ENCODE peak calls at places on chromosomes 13 and 19, in five cellular contexts. J, C, I, T and M are unnamed samples.

GRCh38 chr13:26605845-26606244 is 48.4 kb downstream of the WASF3 start:
- DNase-seq in J (no peak), C (no peak), I (no peak), T (no peak), M (no peak)

GRCh38 chr13:41648314-41648935 is 191.1 kb downstream of the RGCC start:
- DNase-seq in J (no peak), C (no peak), I (peak), T (peak), M (no peak)

GRCh38 chr19:50226536-50226935 is 23.1 kb downstream of the MYH14 start:
- DNase-seq in J (no peak), C (no peak), I (no peak), T (no peak), M (no peak)

GRCh38 chr19:35741216-35741541 is 1.1 kb downstream of the IGFLR1 start:
- DNase-seq in J (no peak), C (no peak), I (no peak), T (no peak), M (no peak)

GRCh38 chr13:40668335-40668734 is 1.9 kb upstream of the FOXO1 start:
- DNase-seq in J (no peak), C (no peak), I (no peak), T (no peak), M (peak)

GRCh38 chr19:41223431-41224234 is 4.6 kb downstream of the AXL start:
- DNase-seq in J (no peak), C (peak), I (peak), T (peak), M (peak)

GRCh38 chr19:21748088-21748487 is 19.3 kb downstream of the ZNF100 start:
- DNase-seq in J (no peak), C (no peak), I (no peak), T (no peak), M (no peak)

GRCh38 chr19:10919352-10920287 is 8.8 kb downstream of the YIPF2 start:
- DNase-seq in J (no peak), C (no peak), I (no peak), T (no peak), M (no peak)

GRCh38 chr19:1304197-1304924 is 18.7 kb downstream of the EFNA2 start:
- DNase-seq in J (peak), C (no peak), I (no peak), T (no peak), M (no peak)

GRCh38 chr19:2053601-2054389 is 2.8 kb upstream of the MKNK2 start:
- DNase-seq in J (peak), C (no peak), I (no peak), T (peak), M (no peak)

GRCh38 chr13:60174113-60174512 is 10.4 kb upstream of the DIAPH3 start:
- DNase-seq in J (no peak), C (no peak), I (no peak), T (no peak), M (no peak)

GRCh38 chr13:82292334-82292733 is 1589.9 kb downstream of the SLITRK1 start:
- DNase-seq in J (no peak), C (no peak), I (no peak), T (no peak), M (no peak)

GRCh38 chr13:76516013-76516412 is 370.2 kb downstream of the KCTD12 start:
- DNase-seq in J (no peak), C (peak), I (no peak), T (peak), M (no peak)

GRCh38 chr19:33194527-33194883 is 375 bp downstream of the LRP3 start:
- DNase-seq in J (peak), C (no peak), I (no peak), T (no peak), M (peak)

GRCh38 chr13:100356889-100357288 is 231.7 kb downstream of the GGACT start:
- DNase-seq in J (no peak), C (no peak), I (no peak), T (peak), M (no peak)

GRCh38 chr19:2038284-2039081 is 12.6 kb downstream of the MKNK2 start:
- DNase-seq in J (peak), C (no peak), I (no peak), T (no peak), M (no peak)

GRCh38 chr19:7925171-7925837 is 631 bp downstream of the CTXN1 start:
- DNase-seq in J (peak), C (peak), I (peak), T (peak), M (peak)

GRCh38 chr19:18340990-18341868 is 831 bp downstream of the PGPEP1 start:
- DNase-seq in J (peak), C (no peak), I (no peak), T (peak), M (peak)

GRCh38 chr13:48731957-48732569 is 78.3 kb downstream of the CYSLTR2 start:
- DNase-seq in J (peak), C (no peak), I (peak), T (peak), M (peak)
- TF ChIP-seq CTCF in J (peak), C (peak), I (peak), T (peak), M (peak)

GRCh38 chr19:14112809-14113385 is 4.7 kb downstream of the PRKACA start:
- DNase-seq in J (peak), C (no peak), I (no peak), T (no peak), M (no peak)

GRCh38 chr19:14112051-14112808 is 5.3 kb downstream of the PRKACA start:
- DNase-seq in J (no peak), C (no peak), I (no peak), T (no peak), M (no peak)

GRCh38 chr19:14114439-14114838 is 3.1 kb downstream of the PRKACA start:
- DNase-seq in J (no peak), C (no peak), I (no peak), T (no peak), M (no peak)

GRCh38 chr19:14114854-14115253 is 2.7 kb downstream of the PRKACA start:
- DNase-seq in J (no peak), C (no peak), I (no peak), T (no peak), M (peak)

GRCh38 chr19:14113762-14114414 is 3.7 kb downstream of the PRKACA start:
- DNase-seq in J (no peak), C (no peak), I (peak), T (no peak), M (no peak)
- TF ChIP-seq CTCF in J (no peak), C (peak), I (peak), T (peak), M (peak)

DNA sequence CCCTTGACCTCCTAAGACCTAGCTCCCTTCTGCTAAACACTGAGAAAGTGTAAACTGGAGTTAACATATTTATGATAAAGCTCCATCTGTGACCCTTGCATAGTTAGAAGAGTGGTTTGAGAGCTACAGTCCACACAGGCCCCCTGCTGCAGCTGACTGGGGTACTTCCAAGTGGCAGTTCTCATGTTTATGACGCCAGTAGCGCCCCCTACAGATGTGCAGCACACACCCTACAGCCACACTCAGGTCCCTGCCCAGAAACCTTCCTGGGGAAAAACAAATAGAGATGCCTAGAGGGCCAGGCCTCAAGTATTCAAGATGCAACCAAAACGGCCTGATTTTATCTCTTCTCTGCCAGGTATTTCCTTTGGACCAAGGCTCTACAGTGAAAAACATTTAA is 553.2 kb downstream of the EFNB2 start:
- DNase-seq in J (no peak), C (no peak), I (no peak), T (no peak), M (no peak)
- TF ChIP-seq CTCF in J (no peak), C (no peak), I (peak), T (no peak), M (no peak)

DNA sequence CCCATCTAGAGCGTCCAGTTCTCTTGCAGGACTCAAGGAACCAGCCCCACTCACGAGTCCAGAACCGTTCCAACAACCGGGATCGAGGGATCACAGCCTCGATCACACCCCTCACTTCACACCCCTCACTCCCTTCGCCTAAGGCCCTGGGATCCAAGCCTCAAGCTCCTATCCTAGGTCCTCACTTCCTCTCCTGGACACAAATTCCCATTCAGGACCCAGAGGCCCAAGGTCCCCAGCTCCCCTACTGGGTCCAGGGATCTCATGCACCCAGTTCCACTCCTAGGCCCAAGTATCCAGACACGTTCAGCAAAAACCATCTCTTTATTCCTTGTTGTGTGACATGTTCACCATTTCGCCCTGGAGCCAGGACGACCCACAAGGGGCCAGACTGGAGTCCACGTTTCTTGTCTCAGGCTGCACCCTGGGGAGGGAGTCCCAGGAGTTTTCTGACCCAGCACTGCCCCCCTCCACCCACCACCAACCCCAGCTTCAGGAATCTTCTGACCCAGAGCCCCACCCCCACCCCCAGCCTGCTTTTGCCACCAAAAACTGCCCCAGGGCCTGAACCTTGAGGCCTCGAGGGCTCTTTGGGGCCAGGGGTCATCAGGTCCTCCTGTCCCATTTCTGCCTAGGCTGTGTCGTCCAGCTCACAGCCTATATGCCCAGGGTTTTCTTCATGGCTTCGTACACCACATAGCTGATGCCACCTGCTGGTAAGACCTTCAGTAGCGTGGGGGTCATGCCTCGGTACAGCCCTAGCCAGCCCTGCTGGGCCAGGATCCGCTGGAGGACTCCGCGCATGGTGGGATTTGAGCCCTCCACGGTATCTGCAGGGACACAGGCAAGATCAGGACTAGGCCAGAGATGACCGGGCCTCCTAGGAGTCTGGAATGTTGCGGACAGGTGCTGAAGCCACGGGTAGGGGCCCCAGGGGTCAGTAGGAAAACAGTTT is 1.4 kb upstream of the KHSRP start:
- DNase-seq in J (no peak), C (no peak), I (peak), T (no peak), M (no peak)
- TF ChIP-seq CTCF in J (no peak), C (peak), I (peak), T (no peak), M (no peak)

DNA sequence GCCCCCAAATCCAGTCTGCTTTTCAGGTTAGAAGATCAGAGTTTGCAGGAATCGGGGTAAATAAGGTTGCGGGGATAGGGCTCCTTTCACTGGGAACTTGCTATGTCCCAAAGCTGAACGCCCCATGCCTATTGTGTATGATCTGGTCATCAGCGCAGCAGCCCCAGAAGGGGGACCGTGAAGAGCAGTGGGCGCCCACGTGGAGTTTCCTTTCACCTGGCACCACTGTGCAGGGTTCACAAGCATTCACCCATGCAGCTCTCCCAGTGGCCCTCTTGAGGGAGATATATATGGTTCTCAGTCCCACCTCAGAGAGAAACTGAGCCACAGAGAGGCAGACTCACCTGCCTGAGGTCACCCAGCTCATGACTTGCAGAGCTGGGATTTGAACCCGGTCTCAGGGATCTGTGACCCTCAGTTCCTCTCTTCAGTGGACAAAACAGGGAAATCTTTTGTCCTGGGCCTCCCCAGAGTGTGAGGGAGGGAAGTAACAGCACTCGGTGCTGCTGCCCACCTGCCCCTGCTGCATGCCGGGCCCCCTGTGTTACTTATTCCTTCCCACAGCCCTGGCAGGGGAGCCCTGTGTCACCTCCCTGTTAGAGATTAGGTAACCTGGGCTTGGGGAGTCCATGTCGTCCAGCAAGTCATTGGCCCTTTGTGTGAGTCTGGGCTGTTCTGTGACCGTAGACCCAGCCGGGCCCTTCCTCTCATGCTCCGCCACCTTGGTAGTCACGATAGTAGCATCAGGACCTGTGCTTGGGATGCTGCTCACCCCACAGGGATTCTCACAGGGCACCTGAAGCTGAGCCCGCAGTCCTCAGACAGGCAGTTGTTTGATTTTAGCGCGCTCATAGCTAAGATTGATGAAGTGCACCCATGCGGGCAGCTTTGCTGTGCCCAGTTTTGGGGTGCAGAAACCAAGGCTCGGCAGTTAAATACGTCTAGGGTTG is 27.9 kb downstream of the PPP5C start:
- DNase-seq in J (no peak), C (no peak), I (no peak), T (no peak), M (no peak)
- TF ChIP-seq CTCF in J (no peak), C (no peak), I (no peak), T (no peak), M (no peak)

GRCh38 chr13:45885194-45885593 is 33.6 kb upstream of the SIAH3 start:
- DNase-seq in J (no peak), C (no peak), I (no peak), T (no peak), M (no peak)
- TF ChIP-seq CTCF in J (no peak), C (no peak), I (no peak), T (no peak), M (no peak)

GRCh38 chr13:62019858-62020257 is 604.2 kb upstream of the PCDH20 start:
- DNase-seq in J (no peak), C (no peak), I (no peak), T (no peak), M (no peak)

GRCh38 chr13:62014299-62014698 is 598.6 kb upstream of the PCDH20 start:
- DNase-seq in J (no peak), C (no peak), I (peak), T (peak), M (no peak)
- TF ChIP-seq CTCF in J (no peak), C (no peak), I (peak), T (no peak), M (peak)

GRCh38 chr13:44439615-44440014 is 66.0 kb downstream of the SERP2 start:
- DNase-seq in J (no peak), C (no peak), I (no peak), T (no peak), M (no peak)

GRCh38 chr13:44437356-44438233 is 64.0 kb downstream of the SERP2 start:
- DNase-seq in J (no peak), C (no peak), I (no peak), T (peak), M (no peak)

GRCh38 chr13:44436589-44437337 is 63.1 kb downstream of the SERP2 start:
- DNase-seq in J (peak), C (peak), I (peak), T (peak), M (peak)

GRCh38 chr13:44440046-44440608 is 66.5 kb downstream of the SERP2 start:
- DNase-seq in J (no peak), C (no peak), I (no peak), T (no peak), M (no peak)

GRCh38 chr13:44438234-44438579 is 64.6 kb downstream of the SERP2 start:
- DNase-seq in J (no peak), C (no peak), I (no peak), T (no peak), M (no peak)
- TF ChIP-seq CTCF in J (no peak), C (no peak), I (no peak), T (no peak), M (no peak)

DNA sequence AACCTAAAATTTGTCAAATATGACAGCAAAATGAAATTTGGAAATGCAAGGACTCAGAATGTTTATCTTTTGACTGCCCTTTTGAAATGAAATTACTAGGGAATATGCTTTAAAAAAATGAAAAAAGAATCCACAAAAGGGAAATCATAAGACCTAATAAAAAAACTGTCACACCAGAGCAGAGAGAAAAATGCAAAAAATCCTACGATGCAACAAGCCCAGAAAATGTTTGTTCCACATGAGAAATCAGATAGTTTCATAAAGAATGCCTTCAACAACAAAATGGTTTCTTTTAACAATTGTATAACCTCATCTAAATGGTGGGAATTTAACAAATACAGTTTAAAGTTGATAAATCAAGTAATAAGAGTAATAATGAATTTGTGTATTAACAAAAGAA is 8.0 kb downstream of the LPAR6 start:
- DNase-seq in J (no peak), C (no peak), I (no peak), T (no peak), M (no peak)
- TF ChIP-seq CTCF in J (no peak), C (no peak), I (no peak), T (no peak), M (no peak)